ENCODE peak calls at places on chromosomes 16 and 17, in five cellular contexts. One of them, this sample, is unnamed.

GRCh38 chr17:44066204-44066930 is at the start of gene LSM12:
- DNase-seq in PC-9: peak
- DNase-seq in GM23248: peak
- DNase-seq in PC-3: peak
- DNase-seq in A673: peak
- DNase-seq in this sample: peak

GRCh38 chr16:72723781-72724180 is 324.1 kb downstream of the ZFHX3 start:
- DNase-seq in PC-9: no peak
- DNase-seq in PC-3: peak
- DNase-seq in A673: no peak
- DNase-seq in GM23248: peak
- DNase-seq in this sample: no peak

GRCh38 chr16:1567988-1568387 is 34.5 kb downstream of the TMEM204 start:
- DNase-seq in PC-9: no peak
- DNase-seq in PC-3: no peak
- DNase-seq in GM23248: no peak
- DNase-seq in A673: no peak
- DNase-seq in this sample: no peak

GRCh38 chr17:59381716-59382570 is 50.5 kb downstream of the YPEL2 start:
- DNase-seq in A673: no peak
- DNase-seq in GM23248: peak
- DNase-seq in PC-9: no peak
- DNase-seq in PC-3: no peak
- DNase-seq in this sample: no peak

GRCh38 chr17:19708431-19709175 is 7.8 kb downstream of the SLC47A2 start:
- DNase-seq in PC-3: no peak
- DNase-seq in A673: no peak
- DNase-seq in GM23248: no peak
- DNase-seq in PC-9: no peak
- DNase-seq in this sample: no peak

GRCh38 chr17:7834891-7835817 is 1.1 kb downstream of the KDM6B start:
- DNase-seq in GM23248: peak
- DNase-seq in PC-3: peak
- DNase-seq in PC-9: peak
- DNase-seq in A673: peak
- DNase-seq in this sample: peak

GRCh38 chr16:1175566-1176279 is 22.8 kb downstream of the CACNA1H start:
- DNase-seq in A673: no peak
- DNase-seq in PC-3: no peak
- DNase-seq in GM23248: no peak
- DNase-seq in PC-9: no peak
- DNase-seq in this sample: no peak

GRCh38 chr16:46573834-46574159 is 47.4 kb downstream of the SHCBP1 start:
- DNase-seq in PC-9: no peak
- DNase-seq in GM23248: no peak
- DNase-seq in A673: no peak
- DNase-seq in PC-3: no peak
- DNase-seq in this sample: no peak

GRCh38 chr17:77247609-77248008 is 106.8 kb downstream of the SEC14L1 start:
- DNase-seq in GM23248: no peak
- DNase-seq in A673: no peak
- DNase-seq in PC-3: no peak
- DNase-seq in PC-9: no peak
- DNase-seq in this sample: no peak
- H3K4me3 ChIP-seq in GM23248: peak
- H3K4me3 ChIP-seq in A673: peak
- H3K4me3 ChIP-seq in PC-3: peak
- H3K4me3 ChIP-seq in PC-9: no peak
- H3K4me3 ChIP-seq in this sample: peak

DNA sequence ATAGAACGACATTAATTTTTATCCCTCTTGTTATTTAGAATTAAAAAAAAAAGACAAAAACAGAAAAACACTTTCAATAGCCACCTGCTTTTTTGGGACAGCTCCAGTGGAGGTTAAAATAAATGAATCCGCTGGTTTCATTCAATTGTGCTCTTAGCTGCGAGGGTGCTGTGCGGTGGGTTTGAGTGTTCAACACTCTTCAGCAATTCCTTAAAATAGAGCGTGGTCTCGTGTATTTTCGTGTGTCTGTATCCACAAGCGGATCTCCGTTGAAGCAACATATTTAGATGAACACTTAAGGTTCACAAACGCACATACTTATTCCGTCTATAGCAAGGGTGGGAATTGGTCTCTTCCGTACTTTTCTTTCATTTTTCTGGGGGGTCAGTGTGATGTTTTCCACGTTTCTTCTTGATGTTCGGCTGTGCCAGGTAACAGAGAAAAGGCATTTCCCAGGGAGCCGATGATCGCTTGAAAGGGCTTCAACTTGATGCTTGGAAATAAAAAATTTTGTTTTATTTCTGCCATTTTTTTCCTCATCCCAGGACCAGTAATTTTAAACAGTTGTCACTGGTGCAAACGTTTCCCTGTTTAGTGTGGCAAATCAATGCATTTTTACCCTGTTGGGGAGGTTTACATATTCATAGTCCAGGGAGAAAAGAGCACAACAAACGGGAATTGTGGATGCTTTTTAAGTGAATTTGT is 297.9 kb downstream of the IRF8 start:
- DNase-seq in PC-9: no peak
- DNase-seq in GM23248: no peak
- DNase-seq in PC-3: no peak
- DNase-seq in A673: no peak
- DNase-seq in this sample: no peak
- TF ChIP-seq EZH2 in PC-9: peak
- TF ChIP-seq EZH2 in GM23248: no peak
- TF ChIP-seq EZH2 in PC-3: no peak
- TF ChIP-seq EZH2 in A673: no peak
- TF ChIP-seq EZH2 in this sample: no peak

DNA sequence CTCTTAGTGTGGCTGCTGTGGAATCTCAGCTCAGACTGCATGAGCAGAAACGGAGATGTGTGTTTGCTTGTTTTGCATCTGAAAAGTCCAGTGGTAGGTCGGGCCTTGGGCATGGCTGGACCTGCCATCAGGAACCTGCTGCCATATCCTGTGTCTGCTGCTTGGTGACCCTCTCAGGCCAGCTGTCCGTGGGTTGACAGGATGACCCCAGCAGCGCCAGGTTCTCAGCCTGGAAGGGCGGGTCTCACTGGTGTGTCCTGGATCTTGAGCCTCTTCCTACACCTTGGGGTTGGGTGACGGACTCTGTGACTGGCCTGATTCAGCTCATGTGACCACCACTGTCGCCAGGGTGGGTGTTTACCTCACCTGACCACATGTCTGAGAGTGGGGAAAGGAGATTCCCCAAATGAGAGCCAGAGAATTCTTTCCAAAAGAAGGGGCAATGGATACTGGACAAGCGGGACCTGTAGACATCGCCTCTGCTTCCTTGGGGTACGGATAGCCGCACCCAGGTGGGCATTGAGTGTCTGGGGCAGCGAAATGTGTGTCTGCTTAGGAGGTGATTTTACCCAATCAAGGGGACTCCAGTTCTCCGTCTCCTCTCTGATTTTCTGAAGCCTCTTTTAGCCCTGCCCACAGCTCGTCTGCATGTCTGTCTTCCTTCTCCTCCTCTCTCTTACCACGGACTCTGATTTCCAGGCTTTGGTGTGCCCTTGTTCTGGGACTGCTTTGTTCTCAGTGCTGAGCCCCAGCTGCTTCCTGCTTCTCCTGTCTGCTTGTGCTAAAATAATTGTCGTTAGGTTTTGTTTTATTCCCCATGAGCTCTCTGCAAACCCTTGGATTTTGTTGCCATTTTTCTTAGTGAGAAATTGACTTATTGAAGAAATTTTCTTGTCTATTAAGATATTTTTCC is 399.7 kb downstream of the CPPED1 start:
- DNase-seq in A673: peak
- DNase-seq in GM23248: no peak
- DNase-seq in PC-9: no peak
- DNase-seq in PC-3: no peak
- DNase-seq in this sample: peak
- H3K4me3 ChIP-seq in A673: no peak
- H3K4me3 ChIP-seq in GM23248: no peak
- H3K4me3 ChIP-seq in PC-9: no peak
- H3K4me3 ChIP-seq in PC-3: no peak
- H3K4me3 ChIP-seq in this sample: no peak

GRCh38 chr16:77977336-77977735 is 45.0 kb upstream of the CLEC3A start:
- DNase-seq in A673: no peak
- DNase-seq in PC-9: no peak
- DNase-seq in PC-3: no peak
- DNase-seq in GM23248: no peak
- DNase-seq in this sample: no peak

GRCh38 chr16:77975942-77976341 is 46.4 kb upstream of the CLEC3A start:
- DNase-seq in A673: no peak
- DNase-seq in PC-3: no peak
- DNase-seq in GM23248: no peak
- DNase-seq in PC-9: no peak
- DNase-seq in this sample: no peak

GRCh38 chr16:77967054-77968035 is 55.0 kb upstream of the CLEC3A start:
- DNase-seq in PC-9: no peak
- DNase-seq in GM23248: no peak
- DNase-seq in A673: no peak
- DNase-seq in PC-3: no peak
- DNase-seq in this sample: peak

GRCh38 chr16:77974883-77975282 is 47.5 kb upstream of the CLEC3A start:
- DNase-seq in GM23248: peak
- DNase-seq in PC-9: no peak
- DNase-seq in A673: no peak
- DNase-seq in PC-3: no peak
- DNase-seq in this sample: peak

GRCh38 chr16:77971306-77972131 is 50.8 kb upstream of the CLEC3A start:
- DNase-seq in PC-9: peak
- DNase-seq in GM23248: peak
- DNase-seq in PC-3: peak
- DNase-seq in A673: peak
- DNase-seq in this sample: peak
- TF ChIP-seq EZH2 in PC-9: no peak
- TF ChIP-seq EZH2 in GM23248: no peak
- TF ChIP-seq EZH2 in PC-3: no peak
- TF ChIP-seq EZH2 in A673: no peak
- TF ChIP-seq EZH2 in this sample: no peak

GRCh38 chr16:51167170-51167710 is 16.2 kb upstream of the SALL1 start:
- DNase-seq in A673: no peak
- DNase-seq in PC-9: no peak
- DNase-seq in GM23248: no peak
- DNase-seq in PC-3: no peak
- DNase-seq in this sample: no peak
- H3K4me3 ChIP-seq in A673: no peak
- H3K4me3 ChIP-seq in PC-9: no peak
- H3K4me3 ChIP-seq in GM23248: no peak
- H3K4me3 ChIP-seq in PC-3: no peak
- H3K4me3 ChIP-seq in this sample: no peak

GRCh38 chr17:4785311-4786110 is 653 bp downstream of the VMO1 start:
- DNase-seq in A673: no peak
- DNase-seq in PC-9: no peak
- DNase-seq in GM23248: peak
- DNase-seq in PC-3: no peak
- DNase-seq in this sample: no peak
- TF ChIP-seq EZH2 in A673: no peak
- TF ChIP-seq EZH2 in PC-9: no peak
- TF ChIP-seq EZH2 in GM23248: no peak
- TF ChIP-seq EZH2 in PC-3: no peak
- TF ChIP-seq EZH2 in this sample: no peak

GRCh38 chr17:29826045-29826692 is 103.9 kb downstream of the SSH2 start:
- DNase-seq in PC-3: no peak
- DNase-seq in GM23248: no peak
- DNase-seq in A673: no peak
- DNase-seq in PC-9: no peak
- DNase-seq in this sample: no peak
- H3K4me3 ChIP-seq in PC-3: no peak
- H3K4me3 ChIP-seq in GM23248: no peak
- H3K4me3 ChIP-seq in A673: no peak
- H3K4me3 ChIP-seq in PC-9: no peak
- H3K4me3 ChIP-seq in this sample: no peak

DNA sequence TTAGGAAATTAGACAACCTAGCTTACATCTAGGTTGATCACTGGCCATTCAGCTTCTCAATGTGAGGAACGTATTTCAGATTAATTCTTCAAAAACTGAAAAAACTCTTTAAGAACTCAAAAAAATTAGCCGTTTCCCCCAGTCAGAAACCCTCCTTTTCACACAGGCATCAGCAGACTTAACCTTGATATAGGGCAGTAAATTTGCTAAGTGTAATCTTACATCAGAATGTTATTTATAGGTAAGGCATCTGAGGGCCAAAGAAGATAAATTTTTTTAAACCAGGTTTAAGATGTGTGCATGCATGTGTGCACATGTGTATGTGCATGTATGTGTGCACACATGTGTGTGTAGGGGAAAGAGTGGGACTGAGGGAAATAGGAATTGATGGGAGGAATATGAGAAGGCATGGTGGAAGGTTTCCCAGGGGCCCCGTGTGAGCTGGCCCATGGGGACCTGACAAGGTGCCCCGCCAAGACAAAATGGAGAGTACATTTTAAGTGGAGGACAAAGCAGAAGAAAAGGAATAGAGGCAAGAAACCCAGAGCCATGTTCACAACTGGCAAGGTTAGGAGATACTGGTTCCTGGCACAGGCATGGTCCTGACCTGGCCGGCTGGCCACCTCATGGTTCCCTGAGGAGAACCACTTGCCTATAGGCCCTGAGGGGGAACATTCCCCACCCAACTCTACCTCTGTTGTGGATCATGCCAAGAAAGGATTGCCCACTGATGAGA is 33.1 kb downstream of the TEX2 start:
- DNase-seq in PC-9: no peak
- DNase-seq in PC-3: no peak
- DNase-seq in A673: no peak
- DNase-seq in GM23248: no peak
- DNase-seq in this sample: no peak
- TF ChIP-seq EZH2 in PC-9: no peak
- TF ChIP-seq EZH2 in PC-3: no peak
- TF ChIP-seq EZH2 in A673: no peak
- TF ChIP-seq EZH2 in GM23248: no peak
- TF ChIP-seq EZH2 in this sample: no peak

DNA sequence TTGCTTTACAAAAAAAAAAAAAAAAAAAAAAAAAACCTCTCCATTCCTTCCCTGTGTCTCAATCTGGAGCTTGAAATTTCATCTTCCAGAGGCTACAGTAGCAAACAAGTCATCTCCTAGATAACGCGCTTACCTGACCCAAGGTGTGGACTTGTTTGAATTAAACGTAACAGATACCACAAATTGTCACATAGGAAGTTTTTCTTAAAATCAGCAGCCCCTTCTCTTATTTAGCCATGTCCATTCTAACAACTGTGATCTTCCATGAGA is 2.0 kb downstream of the STAT5B start:
- DNase-seq in A673: no peak
- DNase-seq in PC-9: no peak
- DNase-seq in GM23248: no peak
- DNase-seq in PC-3: no peak
- DNase-seq in this sample: no peak
- H3K4me3 ChIP-seq in A673: no peak
- H3K4me3 ChIP-seq in PC-9: peak
- H3K4me3 ChIP-seq in GM23248: peak
- H3K4me3 ChIP-seq in PC-3: no peak
- H3K4me3 ChIP-seq in this sample: peak

GRCh38 chr16:88456356-88457292 is 3.5 kb downstream of the ZFPM1 start:
- DNase-seq in PC-9: no peak
- DNase-seq in A673: no peak
- DNase-seq in PC-3: no peak
- DNase-seq in GM23248: no peak
- DNase-seq in this sample: no peak
- TF ChIP-seq EZH2 in PC-9: no peak
- TF ChIP-seq EZH2 in A673: no peak
- TF ChIP-seq EZH2 in PC-3: no peak
- TF ChIP-seq EZH2 in GM23248: no peak
- TF ChIP-seq EZH2 in this sample: no peak